ENCODE peak calls at places on chromosomes 16 and 17, in nine cellular contexts. U is A549, Y is AG10803, I is NCI-H1417 treated with DMSO at 0.1 percent for 48 hours, J is cardiac fibroblast, Z is right lobe of liver, N is suprapubic skin, B is DMS 273 treated with DMSO at 0.1 percent for 48 hours, T is chondrocyte. E is an unnamed sample.

GRCh38 chr17:3528604-3529511 is 28.8 kb downstream of the TRPV3 start:
- DNase-seq in U (no peak), Y (no peak), I (no peak), J (peak), Z (no peak), N (no peak), B (no peak), T (peak), E (no peak)

GRCh38 chr17:19645608-19646250 is 2.8 kb upstream of the ALDH3A2 start:
- DNase-seq in U (peak), Y (no peak), I (no peak), J (peak), Z (peak), N (no peak), B (no peak), T (no peak), E (no peak)

GRCh38 chr16:2767140-2767731 is 9.8 kb downstream of the ELOB start:
- DNase-seq in U (no peak), Y (no peak), I (no peak), J (no peak), Z (no peak), N (no peak), B (no peak), T (no peak), E (no peak)

GRCh38 chr16:29989111-29989858 is 6.1 kb downstream of the HIRIP3 start:
- DNase-seq in U (no peak), Y (no peak), I (no peak), J (no peak), Z (no peak), N (no peak), B (no peak), T (peak), E (peak)

GRCh38 chr16:31488630-31489564 is 6.0 kb downstream of the SLC5A2 start:
- DNase-seq in U (no peak), Y (no peak), I (no peak), J (no peak), Z (no peak), N (no peak), B (no peak), T (peak), E (no peak)

GRCh38 chr17:47200325-47200663 is 8.9 kb upstream of the MYL4 start:
- DNase-seq in U (no peak), Y (no peak), I (no peak), J (no peak), Z (no peak), N (no peak), B (no peak), T (no peak), E (no peak)

GRCh38 chr17:1934901-1935300 is 90.2 kb downstream of the RTN4RL1 start:
- DNase-seq in U (no peak), Y (no peak), I (no peak), J (no peak), Z (no peak), N (no peak), B (no peak), T (no peak), E (peak)

GRCh38 chr17:45310380-45311324 is 6.2 kb downstream of the MAP3K14 start:
- DNase-seq in U (no peak), Y (no peak), I (no peak), J (no peak), Z (peak), N (no peak), B (no peak), T (no peak), E (no peak)

GRCh38 chr17:29591737-29592624 is 951 bp upstream of the ANKRD13B start:
- DNase-seq in U (peak), Y (peak), I (peak), J (peak), Z (peak), N (peak), B (peak), T (peak), E (peak)

GRCh38 chr16:68892214-68892613 is 48.9 kb downstream of the TANGO6 start:
- DNase-seq in U (no peak), Y (no peak), I (no peak), J (no peak), Z (peak), N (no peak), B (no peak), T (no peak), E (no peak)

GRCh38 chr17:36808181-36808661 is 129.1 kb upstream of the LHX1 start:
- DNase-seq in U (no peak), Y (peak), I (no peak), J (peak), Z (no peak), N (no peak), B (no peak), T (no peak), E (no peak)

GRCh38 chr17:75181608-75182318 is 996 bp downstream of the SUMO2 start:
- DNase-seq in U (no peak), Y (no peak), I (no peak), J (no peak), Z (peak), N (no peak), B (no peak), T (no peak), E (no peak)

GRCh38 chr16:53545433-53545832 is 42.4 kb upstream of the AKTIP start:
- DNase-seq in U (no peak), Y (no peak), I (no peak), J (no peak), Z (no peak), N (no peak), B (no peak), T (no peak), E (no peak)

GRCh38 chr17:3012926-3013581 is 50.4 kb downstream of the OR1D5 start:
- DNase-seq in U (peak), Y (peak), I (no peak), J (peak), Z (peak), N (no peak), B (no peak), T (peak), E (peak)

GRCh38 chr16:14527411-14528044 is 102.5 kb downstream of the PARN start:
- DNase-seq in U (no peak), Y (peak), I (no peak), J (peak), Z (peak), N (peak), B (no peak), T (no peak), E (no peak)

GRCh38 chr17:56973520-56973919 is 4.4 kb upstream of the SCPEP1 start:
- DNase-seq in U (no peak), Y (no peak), I (no peak), J (peak), Z (no peak), N (no peak), B (no peak), T (no peak), E (no peak)

GRCh38 chr17:7798839-7799238 is 35.2 kb upstream of the KDM6B start:
- DNase-seq in U (no peak), Y (no peak), I (no peak), J (no peak), Z (no peak), N (no peak), B (no peak), T (no peak), E (no peak)

GRCh38 chr17:81081217-81081616 is 46.3 kb downstream of the BAIAP2 start:
- DNase-seq in U (no peak), Y (no peak), I (no peak), J (no peak), Z (no peak), N (no peak), B (no peak), T (no peak), E (no peak)

GRCh38 chr17:3004150-3004801 is 59.1 kb downstream of the OR1D5 start:
- DNase-seq in U (peak), Y (peak), I (peak), J (peak), Z (peak), N (peak), B (peak), T (peak), E (peak)

GRCh38 chr17:56679148-56679766 is 85.8 kb downstream of the NOG start:
- DNase-seq in U (peak), Y (peak), I (no peak), J (peak), Z (no peak), N (no peak), B (no peak), T (no peak), E (no peak)

GRCh38 chr17:80763293-80763867 is 218.7 kb downstream of the RPTOR start:
- DNase-seq in U (no peak), Y (no peak), I (no peak), J (no peak), Z (no peak), N (no peak), B (no peak), T (no peak), E (no peak)

GRCh38 chr17:79535728-79536025 is 75.2 kb downstream of the RBFOX3 start:
- DNase-seq in U (no peak), Y (no peak), I (no peak), J (no peak), Z (no peak), N (no peak), B (no peak), T (no peak), E (no peak)

GRCh38 chr16:8655184-8655717 is 19.2 kb upstream of the ABAT start:
- DNase-seq in U (no peak), Y (peak), I (no peak), J (peak), Z (no peak), N (no peak), B (no peak), T (peak), E (no peak)

GRCh38 chr16:79870016-79870886 is 269.7 kb upstream of the MAF start:
- DNase-seq in U (no peak), Y (no peak), I (no peak), J (no peak), Z (no peak), N (no peak), B (no peak), T (no peak), E (no peak)

GRCh38 chr16:1645914-1646525 is 32.1 kb upstream of the JPT2 start:
- DNase-seq in U (peak), Y (no peak), I (no peak), J (peak), Z (no peak), N (no peak), B (no peak), T (no peak), E (no peak)

GRCh38 chr16:29009050-29009837 is 24.4 kb downstream of the LAT start:
- DNase-seq in U (no peak), Y (no peak), I (no peak), J (no peak), Z (no peak), N (no peak), B (no peak), T (no peak), E (no peak)

GRCh38 chr17:5545051-5545987 is 39.0 kb downstream of the NLRP1 start:
- DNase-seq in U (no peak), Y (no peak), I (no peak), J (no peak), Z (no peak), N (no peak), B (peak), T (peak), E (no peak)

GRCh38 chr17:34609210-34609609 is 29.8 kb downstream of the TMEM132E start:
- DNase-seq in U (no peak), Y (no peak), I (no peak), J (no peak), Z (no peak), N (no peak), B (no peak), T (no peak), E (no peak)

GRCh38 chr16:73021866-73022495 is 25.9 kb downstream of the ZFHX3 start:
- DNase-seq in U (no peak), Y (no peak), I (no peak), J (no peak), Z (no peak), N (no peak), B (no peak), T (no peak), E (no peak)

GRCh38 chr16:26651464-26651863 is 415.3 kb upstream of the C16orf82 start:
- DNase-seq in U (no peak), Y (no peak), I (no peak), J (no peak), Z (no peak), N (no peak), B (no peak), T (no peak), E (no peak)

GRCh38 chr16:10497132-10498088 is 83.0 kb downstream of the EMP2 start:
- DNase-seq in U (no peak), Y (no peak), I (no peak), J (no peak), Z (no peak), N (no peak), B (no peak), T (no peak), E (no peak)

GRCh38 chr17:2171725-2172446 is 117.0 kb downstream of the HIC1 start:
- DNase-seq in U (no peak), Y (peak), I (no peak), J (peak), Z (peak), N (no peak), B (no peak), T (no peak), E (no peak)

GRCh38 chr16:11636172-11636721 is 32.0 kb upstream of the SNN start:
- DNase-seq in U (no peak), Y (no peak), I (peak), J (no peak), Z (no peak), N (no peak), B (no peak), T (no peak), E (no peak)

GRCh38 chr17:41750866-41751265 is 16.4 kb upstream of the HAP1 start:
- DNase-seq in U (no peak), Y (no peak), I (no peak), J (no peak), Z (no peak), N (no peak), B (peak), T (no peak), E (no peak)

GRCh38 chr16:86994651-86995171 is 322.5 kb downstream of the C16orf95 start:
- DNase-seq in U (peak), Y (peak), I (no peak), J (peak), Z (no peak), N (no peak), B (no peak), T (no peak), E (no peak)

GRCh38 chr16:12531937-12532336 is 271.8 kb downstream of the CPPED1 start:
- DNase-seq in U (no peak), Y (peak), I (no peak), J (peak), Z (no peak), N (no peak), B (no peak), T (no peak), E (no peak)

GRCh38 chr16:25199457-25199856 is 17.3 kb upstream of the AQP8 start:
- DNase-seq in U (no peak), Y (no peak), I (no peak), J (no peak), Z (no peak), N (no peak), B (no peak), T (peak), E (no peak)